ENCODE peak calls at places on chromosomes 1 and 21, in ten cellular contexts. N is cardiac muscle cell, I is omental fat pad, M is uterus, K is astrocyte of the spinal cord, P is keratinocyte, A is RWPE1, R is IMR-90, U is A549, T is Peyer's patch. F is an unnamed sample.

GRCh38 chr1:7808253-7808844 is 24.3 kb downstream of the PER3 start:
- DNase-seq in U (peak; percentile 44), I (no peak), R (peak; percentile 40), K (peak; percentile 53), A (peak; percentile 26), P (no peak), M (no peak), N (peak; percentile 6), T (no peak), F (no peak)

GRCh38 chr1:222546091-222546490 is 1.8 kb downstream of the HHIPL2 start:
- DNase-seq in P (no peak), R (no peak), A (no peak), M (no peak), K (no peak), N (no peak), T (no peak), U (no peak), I (no peak), F (no peak)

GRCh38 chr1:177077006-177077405 is 87.5 kb downstream of the ASTN1 start:
- DNase-seq in K (no peak), U (no peak), I (no peak), P (no peak), R (no peak), A (no peak), N (no peak), T (no peak), M (no peak), F (no peak)

GRCh38 chr21:34815831-34816700 is 147.3 kb downstream of the CLIC6 start:
- DNase-seq in R (peak; percentile 42), M (no peak), P (no peak), U (no peak), A (no peak), T (no peak), N (no peak), I (no peak), K (no peak), F (no peak)

GRCh38 chr1:61604684-61605083 is 120.3 kb downstream of the TM2D1 start:
- DNase-seq in U (no peak), N (no peak), M (no peak), R (no peak), P (no peak), K (no peak), A (no peak), I (no peak), T (no peak), F (no peak)

GRCh38 chr21:41152149-41152548 is 15.8 kb upstream of the BACE2 start:
- DNase-seq in P (no peak), R (no peak), T (no peak), M (no peak), N (no peak), K (no peak), U (no peak), A (no peak), I (no peak), F (no peak)

GRCh38 chr1:204398197-204399125 is 13.2 kb downstream of the PPP1R15B start:
- DNase-seq in M (no peak), I (no peak), A (peak; percentile 98), N (peak; percentile 77), K (peak; percentile 68), U (peak; percentile 93), R (peak; percentile 69), T (peak; percentile 77), P (peak; percentile 67), F (no peak)

GRCh38 chr21:31612889-31613785 is 46.4 kb upstream of the SOD1 start:
- DNase-seq in N (no peak), P (no peak), K (no peak), R (peak; percentile 15), U (no peak), M (no peak), A (no peak), I (no peak), T (no peak), F (peak; percentile 50)

GRCh38 chr1:2601721-2602303 is 15.2 kb downstream of the PRXL2B start:
- DNase-seq in A (no peak), N (no peak), U (no peak), T (no peak), M (no peak), P (no peak), K (no peak), R (no peak), I (no peak), F (no peak)

GRCh38 chr21:28419811-28420210 is 572.9 kb downstream of the LTN1 start:
- DNase-seq in M (no peak), R (no peak), T (no peak), U (no peak), N (no peak), K (no peak), P (no peak), I (no peak), A (no peak), F (no peak)

GRCh38 chr1:61316493-61316892 is 234.1 kb downstream of the NFIA start:
- DNase-seq in A (no peak), U (no peak), K (no peak), I (no peak), M (no peak), N (no peak), P (no peak), R (no peak), T (no peak), F (no peak)

GRCh38 chr1:185244015-185244747 is 72.9 kb downstream of the IVNS1ABP start:
- DNase-seq in M (no peak), K (peak; percentile 84), U (peak; percentile 7), T (no peak), P (peak; percentile 63), R (peak; percentile 94), A (peak; percentile 20), N (no peak), I (no peak), F (peak; percentile 52)

GRCh38 chr21:15034126-15034848 is 30.5 kb downstream of the NRIP1 start:
- DNase-seq in R (peak; percentile 72), K (peak; percentile 76), T (no peak), I (no peak), U (no peak), P (no peak), A (no peak), N (peak; percentile 25), M (no peak), F (no peak)

GRCh38 chr21:35651166-35651565 is 409.2 kb downstream of the SETD4 start:
- DNase-seq in R (no peak), K (no peak), M (no peak), T (no peak), N (no peak), A (no peak), U (no peak), P (no peak), I (no peak), F (no peak)

GRCh38 chr21:37220981-37221664 is 46.0 kb downstream of the VPS26C start:
- DNase-seq in A (peak; percentile 90), R (peak; percentile 87), I (peak; percentile 97), N (peak; percentile 84), K (peak; percentile 88), M (peak; percentile 92), P (peak; percentile 81), T (peak; percentile 94), U (peak; percentile 94), F (peak; percentile 96)
- TF ChIP-seq CTCF in A (peak; percentile 58), R (peak; percentile 45), I (no peak), N (peak; percentile 36), K (peak; percentile 36), M (peak; percentile 63), P (peak; percentile 43), T (peak; percentile 17), U (peak; percentile 9), F (peak; percentile 67)

GRCh38 chr1:93679546-93679945 is 2.1 kb downstream of the BCAR3 start:
- DNase-seq in N (no peak), M (no peak), R (peak; percentile 52), I (no peak), T (no peak), U (no peak), K (no peak), P (no peak), A (no peak), F (no peak)

GRCh38 chr1:93680121-93681094 is 1.2 kb downstream of the BCAR3 start:
- DNase-seq in M (peak; percentile 79), I (peak; percentile 67), T (peak; percentile 79), K (peak; percentile 88), N (peak; percentile 72), P (no peak), U (peak; percentile 90), A (peak; percentile 83), R (peak; percentile 91), F (peak; percentile 72)

GRCh38 chr1:93681095-93681548 is 515 bp downstream of the BCAR3 start:
- DNase-seq in K (no peak), U (no peak), P (no peak), R (peak; percentile 19), I (no peak), A (peak; percentile 26), M (no peak), N (peak; percentile 28), T (peak; percentile 60), F (no peak)

GRCh38 chr1:93683234-93683633 is 1.6 kb upstream of the BCAR3 start:
- DNase-seq in A (no peak), R (no peak), M (no peak), N (no peak), K (no peak), I (no peak), U (no peak), T (no peak), P (no peak), F (no peak)

GRCh38 chr1:93681549-93682412 is at the start of gene BCAR3:
- DNase-seq in P (no peak), K (peak; percentile 73), I (no peak), T (peak; percentile 77), U (peak; percentile 70), N (peak; percentile 75), A (peak; percentile 75), M (peak; percentile 57), R (peak; percentile 73), F (no peak)
- TF ChIP-seq CTCF in P (no peak), K (peak; percentile 32), I (no peak), T (no peak), U (peak; percentile 27), N (peak; percentile 23), A (peak; percentile 54), M (no peak), R (peak; percentile 41), F (no peak)

GRCh38 chr1:165542647-165543046 is 1.2 kb upstream of the LRRC52 start:
- DNase-seq in A (no peak), U (no peak), R (no peak), P (no peak), N (no peak), T (no peak), K (no peak), M (no peak), I (no peak), F (no peak)
- TF ChIP-seq CTCF in A (no peak), U (no peak), R (no peak), P (no peak), N (no peak), T (no peak), K (no peak), M (no peak), I (no peak), F (no peak)

DNA sequence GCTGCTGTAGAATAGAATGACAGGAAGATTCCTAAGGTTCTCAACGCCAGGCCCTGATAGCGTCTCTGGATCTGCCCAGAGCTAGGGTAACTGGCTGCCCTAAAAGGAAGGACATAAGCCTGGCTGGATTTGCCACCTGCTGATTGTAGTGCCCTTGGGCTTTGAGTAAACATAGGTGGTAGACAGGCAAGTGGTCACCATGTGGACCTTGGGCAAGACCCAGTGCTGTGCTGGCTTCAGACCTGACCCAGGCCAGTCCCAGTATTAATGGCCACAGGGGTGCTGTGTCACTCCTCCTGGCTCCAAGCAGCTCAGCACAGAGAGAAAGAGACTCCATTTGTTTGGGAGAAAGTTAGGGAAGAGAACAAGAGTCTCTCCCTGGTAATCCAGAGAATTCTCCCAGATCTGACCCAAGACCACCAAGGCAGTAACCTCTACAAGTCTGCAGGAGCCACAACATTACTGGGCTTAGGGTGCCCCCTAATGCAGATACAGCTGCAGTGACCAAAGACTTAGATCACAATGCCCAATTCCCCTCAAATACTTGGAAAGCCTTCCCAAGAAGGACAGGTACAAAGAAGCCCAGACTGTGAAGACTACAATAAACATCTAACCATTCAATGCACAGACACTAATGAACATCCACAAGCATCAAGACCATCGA is 44.5 kb downstream of the PHTF1 start:
- DNase-seq in T (no peak), P (no peak), N (no peak), U (no peak), R (no peak), I (no peak), K (no peak), A (no peak), M (no peak), F (no peak)
- TF ChIP-seq CTCF in T (no peak), P (no peak), N (no peak), U (no peak), R (peak; percentile 6), I (no peak), K (no peak), A (no peak), M (no peak), F (no peak)